ENCODE peak calls at places on chromosomes 7 and 10, in six cellular contexts. J is astrocyte of the spinal cord, P is Caco-2, C is astrocyte of the cerebellum, M is right lobe of liver, O is transverse colon. N is an unnamed sample.

GRCh38 chr10:23467024-23467423 is 28.1 kb downstream of the OTUD1 start:
- DNase-seq in J (no peak), P (no peak), C (no peak), M (no peak), O (no peak), N (no peak)

GRCh38 chr7:21580073-21580521 is 37.3 kb downstream of the DNAH11 start:
- DNase-seq in J (peak; percentile 85), P (no peak), C (peak; percentile 60), M (no peak), O (no peak), N (no peak)

GRCh38 chr7:117323877-117324699 is 1.2 kb upstream of the WNT2 start:
- DNase-seq in J (peak; percentile 55), P (peak; percentile 18), C (no peak), M (peak; percentile 40), O (no peak), N (peak; percentile 12)

GRCh38 chr10:15712903-15713302 is 6.8 kb downstream of the ITGA8 start:
- DNase-seq in J (peak; percentile 44), P (no peak), C (no peak), M (no peak), O (no peak), N (no peak)

GRCh38 chr7:143490719-143491306 is 13.1 kb downstream of the TAS2R41 start:
- DNase-seq in J (no peak), P (peak; percentile 69), C (no peak), M (peak; percentile 33), O (no peak), N (no peak)

GRCh38 chr7:17040701-17041100 is 158.9 kb upstream of the AGR3 start:
- DNase-seq in J (no peak), P (no peak), C (no peak), M (no peak), O (no peak), N (no peak)

GRCh38 chr10:129958686-129959543 is 5.2 kb downstream of the EBF3 start:
- DNase-seq in J (no peak), P (peak; percentile 13), C (no peak), M (no peak), O (no peak), N (no peak)

GRCh38 chr10:125023269-125023668 is 81.3 kb downstream of the ZRANB1 start:
- DNase-seq in J (no peak), P (no peak), C (no peak), M (no peak), O (no peak), N (no peak)

GRCh38 chr7:40057292-40057691 is 77.1 kb downstream of the MPLKIP start:
- DNase-seq in J (peak; percentile 13), P (no peak), C (no peak), M (no peak), O (peak; percentile 37), N (no peak)

GRCh38 chr10:109018892-109019507 is 904.3 kb downstream of the XPNPEP1 start:
- DNase-seq in J (no peak), P (no peak), C (no peak), M (no peak), O (no peak), N (no peak)

GRCh38 chr7:111080495-111081105 is 10.3 kb upstream of the LRRN3 start:
- DNase-seq in J (no peak), P (no peak), C (no peak), M (no peak), O (no peak), N (no peak)

GRCh38 chr10:102758226-102758932 is 14.6 kb downstream of the WBP1L start:
- DNase-seq in J (no peak), P (peak; percentile 28), C (no peak), M (no peak), O (no peak), N (no peak)

GRCh38 chr7:103989200-103989784 is at the start of gene RELN:
- DNase-seq in J (peak; percentile 40), P (no peak), C (no peak), M (peak; percentile 76), O (no peak), N (no peak)

GRCh38 chr7:42235734-42236133 is 1.3 kb downstream of the GLI3 start:
- DNase-seq in J (peak; percentile 24), P (no peak), C (no peak), M (no peak), O (peak; percentile 9), N (no peak)

GRCh38 chr7:70189776-70190175 is 591.5 kb downstream of the AUTS2 start:
- DNase-seq in J (peak; percentile 32), P (no peak), C (no peak), M (no peak), O (no peak), N (no peak)

GRCh38 chr10:23200997-23201652 is 9.0 kb downstream of the PTF1A start:
- DNase-seq in J (no peak), P (no peak), C (no peak), M (no peak), O (no peak), N (no peak)

GRCh38 chr7:134686782-134687181 is 40.1 kb downstream of the BPGM start:
- DNase-seq in J (peak; percentile 46), P (no peak), C (no peak), M (no peak), O (no peak), N (no peak)

GRCh38 chr10:49608925-49609282 is 1.2 kb upstream of the SLC18A3 start:
- DNase-seq in J (no peak), P (no peak), C (no peak), M (no peak), O (no peak), N (no peak)

GRCh38 chr10:98659951-98660350 is 213.2 kb upstream of the HPS1 start:
- DNase-seq in J (no peak), P (no peak), C (no peak), M (no peak), O (no peak), N (no peak)

GRCh38 chr10:74704629-74705360 is 121.6 kb upstream of the KAT6B start:
- DNase-seq in J (peak; percentile 38), P (no peak), C (peak; percentile 82), M (no peak), O (no peak), N (no peak)

GRCh38 chr10:17387861-17388503 is 66.4 kb downstream of the ST8SIA6 start:
- DNase-seq in J (peak; percentile 31), P (peak; percentile 96), C (no peak), M (no peak), O (no peak), N (no peak)

GRCh38 chr7:36871863-36872262 is 147.6 kb upstream of the AOAH start:
- DNase-seq in J (no peak), P (no peak), C (no peak), M (no peak), O (no peak), N (no peak)

GRCh38 chr7:149753370-149754233 is 19.8 kb downstream of the ZNF467 start:
- DNase-seq in J (peak; percentile 20), P (peak; percentile 70), C (peak; percentile 12), M (no peak), O (peak; percentile 33), N (no peak)

GRCh38 chr10:17430647-17431355 is 23.6 kb downstream of the ST8SIA6 start:
- DNase-seq in J (peak; percentile 85), P (peak; percentile 82), C (peak; percentile 74), M (peak; percentile 53), O (peak; percentile 72), N (no peak)

GRCh38 chr7:5854738-5855137 is 25.9 kb upstream of the OCM start:
- DNase-seq in J (no peak), P (no peak), C (no peak), M (no peak), O (no peak), N (no peak)

GRCh38 chr7:5850944-5851343 is 29.7 kb upstream of the OCM start:
- DNase-seq in J (no peak), P (no peak), C (no peak), M (no peak), O (no peak), N (no peak)
- H3K4me3 ChIP-seq in J (no peak overlapping the region), P (no peak overlapping the region), C (no peak overlapping the region), M (no peak overlapping the region), O (no peak overlapping the region), N (no peak overlapping the region)

DNA sequence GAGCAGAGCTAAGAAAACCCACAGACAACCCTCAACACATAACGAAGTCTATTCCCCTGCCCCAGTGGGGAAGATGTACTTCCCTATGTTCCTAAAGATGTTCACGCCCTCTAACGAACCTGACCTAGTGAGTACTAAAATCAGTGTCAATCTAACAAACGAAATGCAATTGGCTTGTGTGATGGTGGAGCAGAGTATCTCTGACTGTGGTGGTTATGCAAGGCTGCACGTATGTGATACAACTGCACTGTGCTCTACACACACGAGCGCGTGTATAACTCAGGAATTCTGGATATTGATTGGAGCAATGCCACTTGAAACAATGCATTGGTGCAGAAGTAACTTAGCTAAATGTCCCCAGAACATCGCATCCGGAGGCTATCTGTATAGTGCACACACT is 1.3 kb downstream of the ANKRD16 start:
- DNase-seq in J (peak; percentile 13), P (peak; percentile 29), C (no peak), M (no peak), O (no peak), N (no peak)
- H3K4me3 ChIP-seq in J (peak overlapping the region; percentile 63), P (peak overlapping the region; percentile 93), C (peak overlapping the region; percentile 79), M (peak overlapping the region; percentile 87), O (no peak overlapping the region), N (peak overlapping the region; percentile 93)

GRCh38 chr7:1736826-1737225 is 66.7 kb downstream of the ELFN1 start:
- DNase-seq in J (no peak), P (no peak), C (no peak), M (no peak), O (no peak), N (no peak)

GRCh38 chr7:1738511-1738910 is 68.4 kb downstream of the ELFN1 start:
- DNase-seq in J (no peak), P (no peak), C (no peak), M (no peak), O (no peak), N (no peak)

GRCh38 chr7:1737523-1737922 is 67.4 kb downstream of the ELFN1 start:
- DNase-seq in J (no peak), P (no peak), C (no peak), M (no peak), O (no peak), N (no peak)

GRCh38 chr7:1738956-1739355 is 68.9 kb downstream of the ELFN1 start:
- DNase-seq in J (no peak), P (no peak), C (no peak), M (no peak), O (no peak), N (no peak)

GRCh38 chr7:1737956-1738355 is 67.9 kb downstream of the ELFN1 start:
- DNase-seq in J (no peak), P (no peak), C (no peak), M (no peak), O (no peak), N (no peak)
- H3K4me3 ChIP-seq in J (no peak overlapping the region), P (no peak overlapping the region), C (no peak overlapping the region), M (no peak overlapping the region), O (no peak overlapping the region), N (no peak overlapping the region)

DNA sequence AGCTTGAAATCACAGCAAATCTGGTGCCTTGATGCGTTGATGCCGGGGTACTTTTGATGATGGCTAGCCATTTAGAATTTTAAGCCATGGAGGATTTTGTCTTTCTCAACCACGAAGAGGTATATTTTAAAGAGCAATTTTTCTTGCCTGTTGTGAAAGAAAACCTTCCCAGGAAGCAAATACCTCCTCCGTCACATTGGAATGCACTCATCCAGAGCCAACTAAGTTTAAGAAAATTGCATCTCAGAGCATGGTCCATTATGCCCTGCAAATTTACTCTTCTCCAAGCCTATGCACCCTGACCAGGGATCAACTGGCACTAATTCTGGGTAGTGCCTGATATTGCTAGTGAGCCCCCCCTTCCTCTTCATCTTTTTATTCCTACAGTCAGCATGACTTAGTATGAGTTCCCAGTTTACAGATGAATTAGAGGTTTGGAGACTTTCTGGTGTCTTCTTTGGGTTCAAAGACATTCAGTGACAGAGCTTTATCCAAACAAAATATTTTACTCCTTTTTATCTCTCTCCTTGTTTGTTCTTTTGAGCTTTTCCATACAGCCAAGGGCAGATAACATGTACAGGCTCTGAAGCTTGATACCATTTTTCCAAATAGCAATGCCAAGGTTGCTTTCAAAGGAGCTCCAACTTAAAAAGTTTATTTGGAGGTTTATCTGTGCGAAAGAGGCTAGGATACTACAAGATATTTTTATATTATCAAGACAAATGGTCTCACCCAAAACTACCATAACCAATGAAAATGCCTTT is 56.6 kb upstream of the ANK3 start:
- DNase-seq in J (no peak), P (peak; percentile 30), C (no peak), M (no peak), O (no peak), N (no peak)
- H3K4me3 ChIP-seq in J (no peak overlapping the region), P (no peak overlapping the region), C (no peak overlapping the region), M (no peak overlapping the region), O (no peak overlapping the region), N (no peak overlapping the region)